ENCODE peak calls at places on chromosomes 2 and 18, in nine cellular contexts. B, V, X, E, K, H, F, I and W are unnamed samples.

GRCh38 chr18:46815661-46816060 is 58.8 kb upstream of the ST8SIA5 start:
- DNase-seq in H (no peak), B (no peak), E (no peak), K (no peak), V (no peak), X (no peak), I (no peak), F (no peak), W (no peak)

GRCh38 chr2:172685467-172685866 is 50.2 kb upstream of the RAPGEF4 start:
- DNase-seq in K (no peak), B (no peak), F (no peak), I (no peak), X (no peak), V (no peak), H (no peak), E (no peak), W (no peak)

GRCh38 chr2:111030271-111030891 is 90.3 kb upstream of the BCL2L11 start:
- DNase-seq in H (no peak), E (no peak), F (no peak), V (no peak), B (no peak), I (no peak), K (no peak), X (no peak), W (peak)

GRCh38 chr2:226793615-226794014 is 6.0 kb downstream of the IRS1 start:
- DNase-seq in V (no peak), K (no peak), H (no peak), F (no peak), E (no peak), B (no peak), X (no peak), I (no peak), W (no peak)

GRCh38 chr2:26581991-26582842 is 58.9 kb downstream of the CIB4 start:
- DNase-seq in V (no peak), H (no peak), E (no peak), K (no peak), X (no peak), B (no peak), F (no peak), I (no peak), W (no peak)

GRCh38 chr2:239116456-239117246 is 268.8 kb downstream of the TWIST2 start:
- DNase-seq in I (no peak), E (peak), V (no peak), B (no peak), F (no peak), K (no peak), X (no peak), H (no peak), W (no peak)

GRCh38 chr2:40734797-40735196 is 282.9 kb upstream of the SLC8A1 start:
- DNase-seq in H (no peak), E (no peak), K (no peak), B (no peak), I (no peak), X (no peak), V (no peak), F (peak), W (no peak)

GRCh38 chr2:218988164-218988563 is 3.2 kb upstream of the FEV start:
- DNase-seq in B (no peak), F (no peak), H (no peak), E (no peak), K (no peak), I (no peak), V (no peak), X (no peak), W (no peak)

GRCh38 chr18:59691046-59691395 is 6.2 kb downstream of the CCBE1 start:
- DNase-seq in I (no peak), K (no peak), E (peak), X (no peak), H (no peak), V (no peak), B (no peak), F (peak), W (no peak)

GRCh38 chr2:191051177-191051576 is 37.2 kb upstream of the STAT1 start:
- DNase-seq in K (no peak), B (no peak), V (no peak), I (no peak), H (no peak), E (no peak), X (no peak), F (no peak), W (no peak)

GRCh38 chr18:76364282-76365259 is 130.5 kb downstream of the ZNF516 start:
- DNase-seq in X (no peak), I (no peak), E (no peak), V (no peak), B (no peak), F (no peak), K (no peak), H (no peak), W (no peak)
- H3K27ac ChIP-seq in X (no peak), I (no peak), E (no peak), V (no peak), B (no peak), F (no peak), K (peak), H (peak), W (peak)

DNA sequence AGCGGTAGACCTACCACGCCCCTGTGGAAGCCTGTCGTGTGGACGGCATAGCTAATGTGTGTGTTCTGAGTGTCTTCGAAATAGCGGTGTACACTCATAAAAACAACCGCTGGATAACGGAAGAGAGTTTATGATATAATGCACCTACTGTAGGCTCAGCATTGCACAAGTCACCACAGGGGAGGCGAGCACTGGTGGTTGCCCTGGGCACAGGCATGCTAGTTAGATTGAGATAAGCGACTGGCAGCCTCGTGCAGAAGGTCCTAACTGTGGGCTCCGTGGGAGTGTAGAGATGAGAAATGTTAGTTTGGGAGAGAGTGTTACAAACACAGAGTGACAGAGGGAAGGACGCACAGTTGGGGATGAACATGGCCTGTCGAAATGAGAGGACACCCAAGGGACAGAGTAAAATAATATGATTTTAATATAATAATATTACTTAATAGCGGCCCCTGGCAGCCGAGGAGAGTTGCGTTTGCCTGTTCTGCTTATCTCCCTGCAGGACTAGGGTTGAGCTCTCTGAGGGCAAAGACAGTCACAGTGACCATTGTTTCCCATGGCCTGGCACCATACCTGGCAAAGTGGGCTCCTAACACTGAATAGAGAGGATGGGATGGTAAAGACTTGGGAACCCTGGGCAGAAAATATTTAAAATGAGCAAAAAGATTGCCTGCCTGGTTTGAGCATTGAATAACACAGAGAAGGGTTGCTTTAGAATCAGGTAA is 204.2 kb downstream of the GBX2 start:
- DNase-seq in E (no peak), K (no peak), I (no peak), H (no peak), V (no peak), F (no peak), B (no peak), X (no peak), W (no peak)
- H3K27ac ChIP-seq in E (no peak), K (no peak), I (no peak), H (no peak), V (no peak), F (no peak), B (no peak), X (no peak), W (no peak)

GRCh38 chr2:43270461-43270860 is 44.1 kb upstream of the ZFP36L2 start:
- DNase-seq in I (no peak), K (no peak), X (no peak), V (no peak), B (no peak), F (no peak), E (no peak), H (no peak), W (no peak)

GRCh38 chr2:43268066-43268971 is 41.9 kb upstream of the ZFP36L2 start:
- DNase-seq in V (no peak), H (no peak), E (peak), B (no peak), F (no peak), X (no peak), K (peak), I (no peak), W (no peak)

GRCh38 chr2:43270930-43271615 is 44.7 kb upstream of the ZFP36L2 start:
- DNase-seq in V (no peak), F (no peak), H (no peak), K (no peak), E (no peak), B (no peak), X (no peak), I (no peak), W (no peak)

GRCh38 chr2:43269074-43269572 is 42.7 kb upstream of the ZFP36L2 start:
- DNase-seq in F (peak), B (no peak), I (no peak), E (no peak), K (peak), H (peak), X (no peak), V (peak), W (peak)

GRCh38 chr2:43269706-43270105 is 43.3 kb upstream of the ZFP36L2 start:
- DNase-seq in F (peak), X (no peak), V (no peak), K (peak), B (no peak), H (peak), E (no peak), I (no peak), W (peak)
- H3K27ac ChIP-seq in F (no peak), X (no peak), V (peak), K (peak), B (no peak), H (peak), E (no peak), I (no peak), W (peak)

GRCh38 chr2:241904791-241905710 is 35.5 kb downstream of the RTP5 start:
- DNase-seq in F (no peak), I (no peak), B (no peak), H (no peak), K (no peak), E (no peak), X (no peak), V (peak), W (peak)
- H3K27ac ChIP-seq in F (no peak), I (no peak), B (no peak), H (no peak), K (no peak), E (no peak), X (no peak), V (no peak), W (no peak)

DNA sequence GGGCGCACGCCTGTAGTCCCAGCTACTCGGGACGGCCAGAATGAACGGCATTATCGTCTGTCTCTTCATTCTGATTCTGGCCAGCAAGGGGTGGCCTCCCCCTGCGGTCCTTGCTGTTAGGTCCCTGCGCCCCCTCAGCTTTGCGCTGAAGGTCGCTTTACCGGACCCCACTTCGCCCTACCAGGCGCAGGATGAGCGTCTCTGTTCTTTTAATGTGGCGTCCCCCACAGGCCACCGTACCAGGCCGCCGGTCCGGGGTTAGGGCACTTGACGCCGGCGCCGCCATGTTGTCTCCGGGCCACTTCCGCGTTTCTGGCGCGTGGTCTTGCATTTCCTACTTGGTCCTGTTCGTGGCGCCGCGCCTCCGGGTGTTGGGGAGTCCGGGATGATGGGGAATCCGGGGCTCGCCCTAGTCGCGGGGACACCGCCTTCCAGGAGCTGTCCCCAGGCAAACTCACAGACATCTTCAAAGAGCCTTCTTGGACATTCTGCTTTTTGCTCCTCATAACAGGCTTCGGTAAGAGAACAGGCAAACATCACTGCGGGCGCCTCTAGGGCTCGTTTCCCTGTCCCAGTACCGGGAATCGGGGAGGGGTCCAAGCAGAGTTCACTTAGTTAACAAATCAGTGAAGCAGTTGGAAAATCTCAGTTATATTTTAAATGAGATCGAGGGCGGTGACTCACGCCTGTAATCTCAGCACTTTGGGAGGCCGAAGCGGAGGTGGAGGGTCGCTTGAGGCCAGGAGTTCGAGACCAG is 8.5 kb upstream of the NARS1 start:
- DNase-seq in B (peak), I (peak), X (peak), V (peak), F (peak), K (peak), E (peak), H (peak), W (peak)
- H3K27ac ChIP-seq in B (peak), I (peak), X (peak), V (peak), F (no peak), K (no peak), E (peak), H (peak), W (peak)

GRCh38 chr2:240230424-240230945 is 90.0 kb upstream of the OTOS start:
- DNase-seq in X (no peak), H (no peak), F (no peak), B (no peak), K (peak), I (no peak), V (no peak), E (no peak), W (peak)

GRCh38 chr2:240229603-240230423 is 89.4 kb upstream of the OTOS start:
- DNase-seq in V (no peak), I (no peak), H (no peak), X (no peak), E (peak), F (peak), B (no peak), K (peak), W (peak)

GRCh38 chr2:240232264-240232915 is 91.9 kb upstream of the OTOS start:
- DNase-seq in E (no peak), H (no peak), F (no peak), B (no peak), K (no peak), I (no peak), X (no peak), V (no peak), W (no peak)

GRCh38 chr2:240232961-240233890 is 92.8 kb upstream of the OTOS start:
- DNase-seq in H (peak), V (peak), E (peak), K (peak), B (peak), F (peak), I (peak), X (peak), W (peak)

GRCh38 chr2:240231838-240232244 is 91.4 kb upstream of the OTOS start:
- DNase-seq in V (peak), F (no peak), I (no peak), E (no peak), B (no peak), X (no peak), H (no peak), K (peak), W (peak)
- H3K27ac ChIP-seq in V (no peak), F (no peak), I (no peak), E (no peak), B (no peak), X (no peak), H (no peak), K (no peak), W (no peak)

GRCh38 chr18:68438983-68439382 is 275.9 kb downstream of the TMX3 start:
- DNase-seq in E (peak), H (no peak), F (peak), B (no peak), V (no peak), K (no peak), I (no peak), X (peak), W (no peak)
- H3K27ac ChIP-seq in E (no peak), H (no peak), F (no peak), B (no peak), V (peak), K (no peak), I (no peak), X (no peak), W (no peak)

GRCh38 chr2:215399067-215399716 is 36.7 kb downstream of the FN1 start:
- DNase-seq in B (no peak), I (no peak), K (no peak), H (no peak), F (no peak), E (no peak), X (no peak), V (no peak), W (no peak)

GRCh38 chr2:215394102-215394805 is 41.6 kb downstream of the FN1 start:
- DNase-seq in B (no peak), H (no peak), V (no peak), I (no peak), E (no peak), F (no peak), X (no peak), K (no peak), W (no peak)

GRCh38 chr2:215396595-215397313 is 39.1 kb downstream of the FN1 start:
- DNase-seq in I (no peak), K (no peak), F (peak), V (no peak), B (no peak), E (no peak), H (no peak), X (peak), W (no peak)

GRCh38 chr2:215395687-215396460 is 40.0 kb downstream of the FN1 start:
- DNase-seq in X (no peak), F (no peak), I (no peak), V (no peak), H (no peak), B (no peak), K (no peak), E (no peak), W (no peak)

DNA sequence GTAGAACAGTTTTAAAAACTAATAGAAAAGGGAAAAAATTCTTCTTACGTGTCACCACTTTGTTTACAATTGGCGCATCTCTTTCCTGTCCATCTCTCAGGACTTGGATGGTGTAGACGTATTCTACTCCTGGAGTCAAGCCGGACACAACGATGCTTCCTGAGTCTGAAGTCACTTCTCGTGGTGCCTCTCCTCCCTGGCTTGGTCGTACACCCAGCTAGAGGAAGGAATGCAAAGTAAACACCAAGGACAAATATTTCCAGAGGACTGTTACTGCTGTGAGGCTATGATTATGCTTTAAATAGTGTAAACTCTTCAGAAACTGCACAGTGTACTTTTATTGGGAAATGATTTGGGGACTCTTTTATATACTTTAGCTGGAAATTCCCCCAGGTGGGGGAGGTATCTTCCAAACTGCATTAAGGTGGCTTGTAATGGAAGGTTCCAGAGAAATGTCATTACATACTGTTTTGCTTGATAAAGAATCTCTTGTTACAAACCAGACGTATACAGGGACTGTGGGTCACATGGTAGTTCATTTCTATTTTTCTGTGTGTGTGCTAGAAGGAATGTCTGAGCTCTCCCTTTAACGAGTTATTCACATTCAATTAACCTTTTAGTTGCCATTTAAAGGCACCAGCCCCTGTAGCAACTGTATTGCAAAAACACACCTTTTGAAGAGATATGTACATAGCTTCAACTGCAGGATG is 38.1 kb downstream of the FN1 start:
- DNase-seq in I (no peak), E (no peak), K (no peak), B (no peak), F (peak), X (no peak), H (no peak), V (no peak), W (no peak)
- H3K27ac ChIP-seq in I (no peak), E (no peak), K (no peak), B (no peak), F (peak), X (no peak), H (no peak), V (no peak), W (peak)